ENCODE peak calls at places on chromosome 9, in five cellular contexts. K is heart right ventricle; U is thoracic aorta; H is CD4-positive, alpha-beta T cell; I is lower lobe of right lung. W is an unnamed sample.

GRCh38 chr9:4243877-4244812 is 55.7 kb downstream of the GLIS3 start:
- ATAC-seq in K (no peak), U (no peak), H (no peak), I (peak), W (peak)

GRCh38 chr9:130890869-130891698 is 5.5 kb downstream of the QRFP start:
- ATAC-seq in K (no peak), U (no peak), H (no peak), I (no peak), W (no peak)

GRCh38 chr9:136268318-136268717 is 22.7 kb upstream of the QSOX2 start:
- ATAC-seq in K (no peak), U (no peak), H (no peak), I (no peak), W (no peak)

GRCh38 chr9:93295456-93296076 is 111.6 kb downstream of the WNK2 start:
- ATAC-seq in K (no peak), U (no peak), H (no peak), I (no peak), W (no peak)

GRCh38 chr9:89606567-89607311 is 1.9 kb downstream of the GADD45G start:
- ATAC-seq in K (no peak), U (peak), H (no peak), I (peak), W (peak)

GRCh38 chr9:72753261-72753893 is 199.5 kb downstream of the ALDH1A1 start:
- ATAC-seq in K (no peak), U (no peak), H (no peak), I (peak), W (no peak)

GRCh38 chr9:75873707-75874106 is 16.8 kb upstream of the PCSK5 start:
- ATAC-seq in K (no peak), U (no peak), H (no peak), I (peak), W (no peak)

GRCh38 chr9:93963969-93964368 is 8.8 kb upstream of the BARX1 start:
- ATAC-seq in K (no peak), U (no peak), H (no peak), I (no peak), W (no peak)

GRCh38 chr9:116350213-116350612 is 196.6 kb downstream of the PAPPA start:
- ATAC-seq in K (no peak), U (no peak), H (no peak), I (no peak), W (no peak)

GRCh38 chr9:684950-685340 is 156.6 kb upstream of the DMRT1 start:
- ATAC-seq in K (no peak), U (peak), H (no peak), I (no peak), W (peak)

GRCh38 chr9:2284770-2285169 is 269.6 kb downstream of the SMARCA2 start:
- ATAC-seq in K (no peak), U (no peak), H (no peak), I (no peak), W (no peak)

GRCh38 chr9:13728917-13729811 is 449.7 kb upstream of the MPDZ start:
- ATAC-seq in K (peak), U (no peak), H (no peak), I (no peak), W (peak)

GRCh38 chr9:76621011-76621410 is 143.2 kb upstream of the PCA3 start:
- ATAC-seq in K (no peak), U (no peak), H (no peak), I (no peak), W (no peak)

GRCh38 chr9:126953089-126953809 is 38.7 kb downstream of the RALGPS1 start:
- ATAC-seq in K (no peak), U (no peak), H (no peak), I (no peak), W (no peak)

GRCh38 chr9:99253772-99254431 is 31.8 kb downstream of the SEC61B start:
- ATAC-seq in K (no peak), U (no peak), H (peak), I (peak), W (peak)

GRCh38 chr9:137665226-137665625 is 46.4 kb downstream of the EHMT1 start:
- ATAC-seq in K (no peak), U (no peak), H (no peak), I (no peak), W (no peak)

GRCh38 chr9:27527702-27528277 is 1.8 kb downstream of the MOB3B start:
- ATAC-seq in K (peak), U (no peak), H (no peak), I (peak), W (no peak)

GRCh38 chr9:120904999-120905793 is 21.4 kb downstream of the TRAF1 start:
- ATAC-seq in K (no peak), U (no peak), H (no peak), I (no peak), W (no peak)

GRCh38 chr9:129270205-129270604 is 92.1 kb upstream of the IER5L start:
- ATAC-seq in K (no peak), U (no peak), H (peak), I (no peak), W (no peak)

GRCh38 chr9:128600111-128600510 is 47.7 kb downstream of the SPTAN1 start:
- ATAC-seq in K (no peak), U (no peak), H (no peak), I (no peak), W (no peak)

GRCh38 chr9:32399110-32399815 is 14.8 kb downstream of the ACO1 start:
- ATAC-seq in K (no peak), U (no peak), H (no peak), I (no peak), W (no peak)

GRCh38 chr9:86452194-86452828 is 98.1 kb upstream of the TUT7 start:
- ATAC-seq in K (peak), U (no peak), H (no peak), I (no peak), W (no peak)

GRCh38 chr9:68740561-68740960 is 35.5 kb downstream of the PIP5K1B start:
- ATAC-seq in K (no peak), U (no peak), H (no peak), I (peak), W (peak)

GRCh38 chr9:135105938-135106491 is 18.5 kb downstream of the OLFM1 start:
- ATAC-seq in K (peak), U (no peak), H (no peak), I (no peak), W (no peak)